ENCODE peak calls at places on chromosomes 3 and 15, in four cellular contexts. One of them, this sample, is unnamed.

GRCh38 chr3:168117853-168118313 is 22.2 kb upstream of the GOLIM4 start:
- DNase-seq in cardiac fibroblast: peak; percentile 80
- DNase-seq in T-cell: no peak
- DNase-seq in skeletal muscle cell: no peak
- DNase-seq in this sample: no peak

GRCh38 chr15:53472210-53472609 is 287.3 kb downstream of the WDR72 start:
- DNase-seq in cardiac fibroblast: no peak
- DNase-seq in T-cell: no peak
- DNase-seq in skeletal muscle cell: no peak
- DNase-seq in this sample: no peak

GRCh38 chr3:127206154-127206553 is 13.2 kb downstream of the PRR23E start:
- DNase-seq in cardiac fibroblast: no peak
- DNase-seq in T-cell: no peak
- DNase-seq in skeletal muscle cell: no peak
- DNase-seq in this sample: no peak

GRCh38 chr3:193962986-193963683 is 172.8 kb upstream of the HES1 start:
- DNase-seq in cardiac fibroblast: no peak
- DNase-seq in T-cell: no peak
- DNase-seq in skeletal muscle cell: no peak
- DNase-seq in this sample: peak; percentile 74

GRCh38 chr3:52406231-52406661 is 38.7 kb downstream of the SEMA3G start:
- DNase-seq in cardiac fibroblast: no peak
- DNase-seq in T-cell: no peak
- DNase-seq in skeletal muscle cell: no peak
- DNase-seq in this sample: no peak

GRCh38 chr3:131110087-131110486 is 83.4 kb downstream of the NEK11 start:
- DNase-seq in cardiac fibroblast: peak; percentile 82
- DNase-seq in T-cell: no peak
- DNase-seq in skeletal muscle cell: peak; percentile 52
- DNase-seq in this sample: peak; percentile 27

GRCh38 chr15:44537728-44538240 is 837 bp downstream of the EIF3J start:
- DNase-seq in cardiac fibroblast: peak; percentile 54
- DNase-seq in T-cell: no peak
- DNase-seq in skeletal muscle cell: no peak
- DNase-seq in this sample: peak; percentile 58

GRCh38 chr3:128435058-128435457 is 31.6 kb downstream of the DNAJB8 start:
- DNase-seq in cardiac fibroblast: no peak
- DNase-seq in T-cell: no peak
- DNase-seq in skeletal muscle cell: no peak
- DNase-seq in this sample: peak; percentile 51

GRCh38 chr3:58111513-58112184 is 99.1 kb downstream of the DNASE1L3 start:
- DNase-seq in cardiac fibroblast: no peak
- DNase-seq in T-cell: no peak
- DNase-seq in skeletal muscle cell: no peak
- DNase-seq in this sample: no peak

GRCh38 chr3:119294889-119295769 is 946 bp downstream of the ARHGAP31 start:
- DNase-seq in cardiac fibroblast: peak; percentile 52
- DNase-seq in T-cell: peak; percentile 43
- DNase-seq in skeletal muscle cell: no peak
- DNase-seq in this sample: peak; percentile 45

GRCh38 chr3:95442766-95443165 is 1371.6 kb upstream of the EPHA6 start:
- DNase-seq in cardiac fibroblast: no peak
- DNase-seq in T-cell: no peak
- DNase-seq in skeletal muscle cell: no peak
- DNase-seq in this sample: no peak

GRCh38 chr3:58564456-58565160 is 12.6 kb downstream of the FAM107A start:
- DNase-seq in cardiac fibroblast: peak; percentile 90
- DNase-seq in T-cell: no peak
- DNase-seq in skeletal muscle cell: peak; percentile 35
- DNase-seq in this sample: peak; percentile 93

GRCh38 chr3:126538316-126538715 is 14.4 kb downstream of the CHST13 start:
- DNase-seq in cardiac fibroblast: no peak
- DNase-seq in T-cell: no peak
- DNase-seq in skeletal muscle cell: no peak
- DNase-seq in this sample: no peak

GRCh38 chr15:26453914-26454313 is 319.0 kb downstream of the GABRB3 start:
- DNase-seq in cardiac fibroblast: no peak
- DNase-seq in T-cell: no peak
- DNase-seq in skeletal muscle cell: no peak
- DNase-seq in this sample: no peak

GRCh38 chr15:92623435-92623834 is 32.1 kb downstream of the FAM174B start:
- DNase-seq in cardiac fibroblast: no peak
- DNase-seq in T-cell: no peak
- DNase-seq in skeletal muscle cell: peak; percentile 78
- DNase-seq in this sample: no peak

GRCh38 chr15:96245252-96245651 is 85.2 kb upstream of the NR2F2 start:
- DNase-seq in cardiac fibroblast: no peak
- DNase-seq in T-cell: no peak
- DNase-seq in skeletal muscle cell: no peak
- DNase-seq in this sample: no peak

GRCh38 chr15:59550520-59550919 is 61.1 kb upstream of the GCNT3 start:
- DNase-seq in cardiac fibroblast: no peak
- DNase-seq in T-cell: no peak
- DNase-seq in skeletal muscle cell: no peak
- DNase-seq in this sample: no peak

GRCh38 chr3:86438544-86438943 is 552.4 kb downstream of the VGLL3 start:
- DNase-seq in cardiac fibroblast: no peak
- DNase-seq in T-cell: no peak
- DNase-seq in skeletal muscle cell: no peak
- DNase-seq in this sample: no peak

GRCh38 chr3:130792241-130792640 is 45.6 kb upstream of the PIK3R4 start:
- DNase-seq in cardiac fibroblast: no peak
- DNase-seq in T-cell: no peak
- DNase-seq in skeletal muscle cell: no peak
- DNase-seq in this sample: no peak

GRCh38 chr3:89488800-89489580 is 381.6 kb downstream of the EPHA3 start:
- DNase-seq in cardiac fibroblast: peak; percentile 65
- DNase-seq in T-cell: no peak
- DNase-seq in skeletal muscle cell: no peak
- DNase-seq in this sample: no peak

GRCh38 chr3:15045667-15046066 is 19.4 kb downstream of the MRPS25 start:
- DNase-seq in cardiac fibroblast: no peak
- DNase-seq in T-cell: no peak
- DNase-seq in skeletal muscle cell: no peak
- DNase-seq in this sample: no peak

GRCh38 chr3:170751083-170751893 is 118.7 kb downstream of the RPL22L1 start:
- DNase-seq in cardiac fibroblast: peak; percentile 98
- DNase-seq in T-cell: no peak
- DNase-seq in skeletal muscle cell: peak; percentile 94
- DNase-seq in this sample: peak; percentile 98

GRCh38 chr15:70098170-70098460 is 398 bp upstream of the TLE3 start:
- DNase-seq in cardiac fibroblast: no peak
- DNase-seq in T-cell: no peak
- DNase-seq in skeletal muscle cell: no peak
- DNase-seq in this sample: no peak

GRCh38 chr3:50342818-50343633 is 2.4 kb upstream of the RASSF1 start:
- DNase-seq in cardiac fibroblast: no peak
- DNase-seq in T-cell: no peak
- DNase-seq in skeletal muscle cell: no peak
- DNase-seq in this sample: no peak

GRCh38 chr3:53079791-53080555 is 34.1 kb upstream of the SFMBT1 start:
- DNase-seq in cardiac fibroblast: no peak
- DNase-seq in T-cell: no peak
- DNase-seq in skeletal muscle cell: no peak
- DNase-seq in this sample: no peak

GRCh38 chr15:74376825-74377581 is 9.6 kb upstream of the CYP11A1 start:
- DNase-seq in cardiac fibroblast: no peak
- DNase-seq in T-cell: no peak
- DNase-seq in skeletal muscle cell: no peak
- DNase-seq in this sample: no peak

GRCh38 chr3:193452338-193452737 is 73.8 kb upstream of the ATP13A5 start:
- DNase-seq in cardiac fibroblast: peak; percentile 5
- DNase-seq in T-cell: no peak
- DNase-seq in skeletal muscle cell: no peak
- DNase-seq in this sample: peak; percentile 5

GRCh38 chr15:73648027-73648295 is 14.8 kb upstream of the NPTN start:
- DNase-seq in cardiac fibroblast: no peak
- DNase-seq in T-cell: no peak
- DNase-seq in skeletal muscle cell: no peak
- DNase-seq in this sample: no peak

GRCh38 chr3:124132813-124133212 is 140.9 kb upstream of the ROPN1 start:
- DNase-seq in cardiac fibroblast: no peak
- DNase-seq in T-cell: no peak
- DNase-seq in skeletal muscle cell: no peak
- DNase-seq in this sample: no peak

GRCh38 chr15:47685141-47685870 is 32.0 kb upstream of the SEMA6D start:
- DNase-seq in cardiac fibroblast: no peak
- DNase-seq in T-cell: no peak
- DNase-seq in skeletal muscle cell: no peak
- DNase-seq in this sample: peak; percentile 3

GRCh38 chr3:156705761-156706631 is 31.6 kb downstream of the TIPARP start:
- DNase-seq in cardiac fibroblast: no peak
- DNase-seq in T-cell: no peak
- DNase-seq in skeletal muscle cell: no peak
- DNase-seq in this sample: no peak

GRCh38 chr15:51094606-51095569 is at the start of gene TNFAIP8L3:
- DNase-seq in cardiac fibroblast: peak; percentile 53
- DNase-seq in T-cell: no peak
- DNase-seq in skeletal muscle cell: no peak
- DNase-seq in this sample: no peak

GRCh38 chr3:109874900-109875735 is 537.8 kb upstream of the DPPA4 start:
- DNase-seq in cardiac fibroblast: no peak
- DNase-seq in T-cell: no peak
- DNase-seq in skeletal muscle cell: no peak
- DNase-seq in this sample: no peak

GRCh38 chr3:21717272-21717671 is 33.7 kb downstream of the ZNF385D start:
- DNase-seq in cardiac fibroblast: peak; percentile 25
- DNase-seq in T-cell: no peak
- DNase-seq in skeletal muscle cell: no peak
- DNase-seq in this sample: no peak

GRCh38 chr3:143511174-143511879 is 336.9 kb downstream of the SLC9A9 start:
- DNase-seq in cardiac fibroblast: no peak
- DNase-seq in T-cell: no peak
- DNase-seq in skeletal muscle cell: no peak
- DNase-seq in this sample: no peak

GRCh38 chr3:133928903-133929607 is 33.4 kb upstream of the RAB6B start:
- DNase-seq in cardiac fibroblast: no peak
- DNase-seq in T-cell: no peak
- DNase-seq in skeletal muscle cell: no peak
- DNase-seq in this sample: peak; percentile 59

GRCh38 chr15:73382131-73382530 is 13.4 kb upstream of the HCN4 start:
- DNase-seq in cardiac fibroblast: no peak
- DNase-seq in T-cell: no peak
- DNase-seq in skeletal muscle cell: no peak
- DNase-seq in this sample: no peak

GRCh38 chr15:75138016-75138999 is 63.4 kb upstream of the C15orf39 start:
- DNase-seq in cardiac fibroblast: peak; percentile 33
- DNase-seq in T-cell: no peak
- DNase-seq in skeletal muscle cell: peak; percentile 23
- DNase-seq in this sample: peak; percentile 83

This sample was measured in RPMI7951.